ENCODE peak calls at places on chromosomes 3 and 15, in nine cellular contexts. D is GM23338, U is esophagus muscularis mucosa, Z is transverse colon, A is brain microvascular endothelial cell, M is colonic mucosa, W is ovary, C is upper lobe of right lung, E is psoas muscle. V is an unnamed sample.

GRCh38 chr15:29050870-29051269 is 165.1 kb downstream of the APBA2 start:
- DNase-seq in D (no peak), U (no peak), Z (no peak), A (peak), M (no peak), W (no peak), C (peak), E (no peak), V (peak)

GRCh38 chr3:195030791-195031321 is 240.1 kb downstream of the XXYLT1 start:
- DNase-seq in D (no peak), U (no peak), Z (no peak), A (peak), M (no peak), W (no peak), C (peak), E (no peak), V (peak)

GRCh38 chr3:58237238-58237939 is at the start of gene ABHD6:
- DNase-seq in D (peak), U (peak), Z (peak), A (peak), M (peak), W (peak), C (peak), E (peak), V (peak)

GRCh38 chr3:172085557-172085895 is 46.1 kb downstream of the FNDC3B start:
- DNase-seq in D (no peak), U (no peak), Z (no peak), A (no peak), M (no peak), W (no peak), C (no peak), E (no peak), V (no peak)

GRCh38 chr3:111904376-111905241 is 45.5 kb downstream of the PHLDB2 start:
- DNase-seq in D (no peak), U (no peak), Z (no peak), A (peak), M (no peak), W (no peak), C (no peak), E (no peak), V (no peak)

GRCh38 chr3:184336484-184337230 is 743 bp upstream of the FAM131A start:
- DNase-seq in D (peak), U (no peak), Z (peak), A (no peak), M (no peak), W (no peak), C (no peak), E (peak), V (no peak)

GRCh38 chr15:32872606-32873291 is 154.9 kb downstream of the GREM1 start:
- DNase-seq in D (no peak), U (no peak), Z (peak), A (no peak), M (peak), W (peak), C (no peak), E (no peak), V (no peak)

GRCh38 chr3:63519426-63519825 is 133.0 kb upstream of the SNTN start:
- DNase-seq in D (no peak), U (no peak), Z (no peak), A (peak), M (no peak), W (no peak), C (no peak), E (no peak), V (no peak)

GRCh38 chr15:99537344-99537743 is 28.4 kb upstream of the MEF2A start:
- DNase-seq in D (no peak), U (no peak), Z (no peak), A (peak), M (no peak), W (no peak), C (no peak), E (no peak), V (no peak)

GRCh38 chr15:52417957-52418356 is 110.7 kb downstream of the MYO5A start:
- DNase-seq in D (no peak), U (no peak), Z (no peak), A (no peak), M (no peak), W (no peak), C (no peak), E (no peak), V (no peak)

GRCh38 chr15:79881668-79882067 is 15.1 kb downstream of the MTHFS start:
- DNase-seq in D (no peak), U (no peak), Z (no peak), A (no peak), M (no peak), W (no peak), C (no peak), E (no peak), V (no peak)

GRCh38 chr3:154926721-154927120 is 153.4 kb upstream of the MME start:
- DNase-seq in D (no peak), U (no peak), Z (no peak), A (no peak), M (no peak), W (no peak), C (no peak), E (no peak), V (no peak)

GRCh38 chr3:71611099-71611498 is 27.6 kb upstream of the FOXP1 start:
- DNase-seq in D (no peak), U (peak), Z (no peak), A (no peak), M (no peak), W (no peak), C (no peak), E (no peak), V (no peak)

GRCh38 chr15:31255732-31256384 is 70.8 kb upstream of the KLF13 start:
- DNase-seq in D (no peak), U (no peak), Z (peak), A (no peak), M (peak), W (no peak), C (peak), E (no peak), V (peak)

GRCh38 chr15:63133786-63134185 is 12.1 kb downstream of the LACTB start:
- DNase-seq in D (no peak), U (no peak), Z (no peak), A (no peak), M (no peak), W (no peak), C (no peak), E (no peak), V (no peak)

GRCh38 chr3:145623349-145623748 is 537.6 kb downstream of the PLOD2 start:
- DNase-seq in D (no peak), U (no peak), Z (no peak), A (no peak), M (no peak), W (no peak), C (no peak), E (no peak), V (no peak)

GRCh38 chr3:62049033-62049432 is 324.3 kb downstream of the FEZF2 start:
- DNase-seq in D (no peak), U (no peak), Z (no peak), A (peak), M (no peak), W (no peak), C (no peak), E (no peak), V (no peak)

DNA sequence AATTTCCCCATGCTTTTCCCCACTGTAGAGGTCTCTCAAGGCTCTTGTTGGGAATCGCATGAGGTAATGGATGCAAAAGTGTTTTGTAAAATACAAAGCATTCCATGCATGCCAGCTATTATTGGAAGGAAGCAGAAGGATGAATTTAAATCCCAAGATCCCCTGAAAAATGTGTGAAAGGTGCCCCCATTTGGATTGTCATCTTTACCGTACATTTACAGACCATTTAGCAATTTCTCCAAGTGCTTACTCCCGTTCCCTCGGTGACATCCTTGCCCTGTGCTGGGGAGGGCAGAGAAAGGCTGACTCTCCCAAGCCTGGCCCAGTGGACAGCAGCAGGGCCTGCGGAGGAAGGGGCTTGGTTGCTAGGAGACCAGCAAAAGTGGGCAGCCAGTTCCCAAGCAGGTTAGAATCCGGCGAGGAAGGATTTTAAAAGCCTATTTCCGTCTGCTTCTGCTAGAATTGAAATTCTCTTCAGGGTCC is 31.1 kb upstream of the NEO1 start:
- DNase-seq in D (peak), U (no peak), Z (no peak), A (no peak), M (no peak), W (no peak), C (no peak), E (no peak), V (no peak)
- H3K4me3 ChIP-seq in D (peak), U (no peak), Z (no peak), A (no peak), M (no peak), W (no peak), C (no peak), E (no peak), V (no peak)

DNA sequence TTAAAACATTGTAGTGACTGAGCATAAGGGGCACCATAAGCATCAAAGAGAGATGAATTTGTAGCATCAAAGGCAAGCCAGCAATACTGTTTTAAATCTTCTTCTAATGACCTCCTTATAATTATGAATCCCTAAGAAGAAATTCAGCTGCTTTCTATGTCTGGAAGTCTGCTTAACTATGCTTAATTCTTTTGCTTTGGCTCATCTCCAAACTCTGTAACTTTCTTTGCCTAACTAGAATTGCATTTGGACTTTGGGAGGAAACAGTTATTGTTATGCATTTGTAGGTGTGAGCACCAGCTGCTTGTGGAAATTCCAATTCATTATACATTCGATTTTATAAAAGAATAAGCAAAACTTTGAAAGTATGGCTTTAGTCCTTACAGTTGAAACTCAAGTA is 117.7 kb upstream of the SPATA16 start:
- DNase-seq in D (no peak), U (no peak), Z (no peak), A (no peak), M (no peak), W (no peak), C (no peak), E (no peak), V (no peak)
- H3K27ac ChIP-seq in D (no peak), U (no peak), Z (no peak), A (no peak), M (no peak), W (no peak), C (no peak), E (no peak), V (no peak)

GRCh38 chr3:49867871-49868321 is 1.8 kb downstream of the CAMKV start:
- DNase-seq in D (peak), U (no peak), Z (no peak), A (peak), M (no peak), W (no peak), C (no peak), E (no peak), V (no peak)

GRCh38 chr3:49868951-49869454 is 703 bp downstream of the CAMKV start:
- DNase-seq in D (peak), U (no peak), Z (no peak), A (no peak), M (no peak), W (no peak), C (no peak), E (no peak), V (no peak)

GRCh38 chr3:49871536-49872157 is 1.9 kb upstream of the CAMKV start:
- DNase-seq in D (no peak), U (no peak), Z (no peak), A (no peak), M (no peak), W (no peak), C (no peak), E (no peak), V (no peak)

GRCh38 chr3:49867400-49867799 is 2.3 kb downstream of the CAMKV start:
- DNase-seq in D (peak), U (no peak), Z (no peak), A (no peak), M (no peak), W (no peak), C (no peak), E (no peak), V (no peak)

GRCh38 chr3:49869525-49870126 is at the start of gene CAMKV:
- DNase-seq in D (peak), U (no peak), Z (no peak), A (no peak), M (no peak), W (no peak), C (no peak), E (no peak), V (no peak)
- H3K4me3 ChIP-seq in D (peak), U (peak), Z (no peak), A (peak), M (peak), W (no peak), C (peak), E (peak), V (peak)

GRCh38 chr3:108089544-108089943 is 1.3 kb downstream of the CD47 start:
- DNase-seq in D (peak), U (no peak), Z (no peak), A (no peak), M (no peak), W (no peak), C (no peak), E (no peak), V (no peak)
- H3K27ac ChIP-seq in D (no peak), U (peak), Z (peak), A (no peak), M (peak), W (no peak), C (peak), E (peak), V (no peak)

GRCh38 chr15:65100427-65100826 is 14.6 kb downstream of the UBAP1L start:
- DNase-seq in D (no peak), U (no peak), Z (peak), A (no peak), M (peak), W (no peak), C (no peak), E (no peak), V (peak)

GRCh38 chr15:65101891-65102708 is 12.9 kb downstream of the UBAP1L start:
- DNase-seq in D (peak), U (no peak), Z (no peak), A (no peak), M (no peak), W (no peak), C (no peak), E (no peak), V (peak)

GRCh38 chr15:65102912-65103311 is 12.1 kb downstream of the UBAP1L start:
- DNase-seq in D (no peak), U (no peak), Z (no peak), A (no peak), M (no peak), W (no peak), C (no peak), E (no peak), V (peak)

GRCh38 chr15:65099336-65099735 is 15.7 kb downstream of the UBAP1L start:
- DNase-seq in D (no peak), U (no peak), Z (no peak), A (no peak), M (no peak), W (no peak), C (no peak), E (no peak), V (peak)

GRCh38 chr15:65101418-65101890 is 13.5 kb downstream of the UBAP1L start:
- DNase-seq in D (peak), U (no peak), Z (peak), A (peak), M (peak), W (peak), C (peak), E (peak), V (peak)
- H3K4me3 ChIP-seq in D (peak), U (no peak), Z (no peak), A (no peak), M (no peak), W (no peak), C (no peak), E (no peak), V (no peak)

GRCh38 chr15:57034613-57035012 is 116.2 kb downstream of the TCF12 start:
- DNase-seq in D (no peak), U (no peak), Z (no peak), A (no peak), M (no peak), W (no peak), C (no peak), E (no peak), V (no peak)

GRCh38 chr15:57037548-57037947 is 119.1 kb downstream of the TCF12 start:
- DNase-seq in D (no peak), U (no peak), Z (no peak), A (no peak), M (no peak), W (no peak), C (no peak), E (no peak), V (no peak)

GRCh38 chr15:57033715-57034439 is 115.4 kb downstream of the TCF12 start:
- DNase-seq in D (no peak), U (no peak), Z (no peak), A (no peak), M (no peak), W (no peak), C (no peak), E (no peak), V (no peak)

GRCh38 chr15:57036352-57036751 is 117.9 kb downstream of the TCF12 start:
- DNase-seq in D (no peak), U (no peak), Z (no peak), A (no peak), M (no peak), W (no peak), C (no peak), E (no peak), V (no peak)

DNA sequence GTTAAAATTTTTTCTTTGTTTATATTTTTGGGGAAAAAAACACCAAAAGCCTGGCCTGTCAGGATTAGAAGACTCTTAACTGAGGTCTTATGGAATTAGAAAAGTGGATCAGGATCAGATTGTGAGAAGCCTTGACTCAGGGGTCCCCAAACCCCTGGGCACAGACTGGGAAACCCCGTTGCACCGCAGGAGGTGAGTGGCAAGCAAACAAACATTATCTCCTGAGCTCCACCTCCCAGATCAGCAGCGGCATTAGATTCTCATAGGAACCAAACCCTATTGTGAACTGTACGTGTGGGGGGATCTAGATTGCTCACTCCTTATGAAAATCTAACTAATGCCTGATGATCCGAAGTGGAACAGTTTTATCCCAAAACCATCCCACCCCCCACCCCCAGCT is 117.2 kb downstream of the TCF12 start:
- DNase-seq in D (peak), U (no peak), Z (no peak), A (no peak), M (no peak), W (no peak), C (no peak), E (no peak), V (no peak)
- H3K27ac ChIP-seq in D (peak), U (no peak), Z (no peak), A (no peak), M (no peak), W (no peak), C (no peak), E (no peak), V (no peak)

V was measured in RWPE2.